ENCODE peak calls at places on chromosomes 6 and 20, in seven cellular contexts. M, P, D, X, V, B and I are unnamed samples. For H3K4me1, the result is how much of the 10 kb centered on the place peaks cover.

GRCh38 chr6:42539135-42539534 is 24.7 kb upstream of the UBR2 start:
- DNase-seq in D (no peak), V (no peak), X (no peak), M (no peak), B (no peak), P (no peak), I (no peak)

GRCh38 chr20:15380770-15381169 is 1043.4 kb upstream of the FLRT3 start:
- DNase-seq in V (no peak), M (no peak), D (no peak), X (no peak), P (no peak), B (no peak), I (no peak)

GRCh38 chr6:99359800-99360199 is 10.3 kb upstream of the FAXC start:
- DNase-seq in V (no peak), X (no peak), D (no peak), P (no peak), M (no peak), B (no peak), I (no peak)

GRCh38 chr20:39623584-39624234 is 661.6 kb downstream of the DHX35 start:
- DNase-seq in M (peak), X (no peak), V (no peak), D (no peak), P (no peak), B (no peak), I (no peak)

GRCh38 chr6:116842374-116842947 is 13.6 kb upstream of the GPRC6A start:
- DNase-seq in V (no peak), B (no peak), X (no peak), M (no peak), P (no peak), D (no peak), I (no peak)

GRCh38 chr6:96836579-96837137 is 619 bp downstream of the GPR63 start:
- DNase-seq in M (peak), V (peak), D (peak), B (no peak), P (peak), X (no peak), I (no peak)

GRCh38 chr6:163687075-163687474 is 272.6 kb downstream of the QKI start:
- DNase-seq in M (no peak), D (no peak), P (no peak), X (no peak), V (no peak), B (no peak), I (no peak)

GRCh38 chr20:24727795-24728194 is 221.3 kb upstream of the CST7 start:
- DNase-seq in X (no peak), B (no peak), P (no peak), V (no peak), M (no peak), D (no peak), I (no peak)

GRCh38 chr6:159074120-159074684 is 29.4 kb upstream of the TAGAP start:
- DNase-seq in B (no peak), V (peak), X (no peak), D (no peak), P (peak), M (no peak), I (peak)

GRCh38 chr6:33183071-33183683 is 9.1 kb downstream of the COL11A2 start:
- DNase-seq in X (no peak), B (no peak), V (no peak), D (no peak), P (no peak), M (no peak), I (no peak)

GRCh38 chr6:53628354-53629119 is 37.0 kb downstream of the KLHL31 start:
- DNase-seq in B (no peak), X (no peak), D (no peak), P (no peak), V (no peak), M (no peak), I (no peak)

GRCh38 chr6:33073431-33073871 is at the start of gene HLA-DPA1:
- DNase-seq in M (no peak), D (peak), X (peak), B (peak), P (peak), V (peak), I (peak)

GRCh38 chr6:152091851-152092341 is 284.4 kb downstream of the ESR1 start:
- DNase-seq in V (no peak), M (no peak), X (no peak), B (no peak), P (peak), D (no peak), I (no peak)

GRCh38 chr6:113674075-113674474 is 183.1 kb upstream of the MARCKS start:
- DNase-seq in B (no peak), V (no peak), D (peak), M (no peak), X (peak), P (no peak), I (no peak)

GRCh38 chr20:21706345-21707195 is 1.1 kb downstream of the PAX1 start:
- DNase-seq in M (no peak), B (no peak), V (no peak), D (no peak), P (no peak), X (no peak), I (no peak)

GRCh38 chr6:16805190-16805860 is 44.1 kb upstream of the ATXN1 start:
- DNase-seq in D (peak), P (no peak), B (no peak), V (no peak), M (no peak), X (no peak), I (no peak)

GRCh38 chr20:64185276-64185900 is 21.1 kb downstream of the MYT1 start:
- DNase-seq in D (no peak), M (no peak), V (no peak), X (no peak), B (no peak), P (no peak), I (no peak)

GRCh38 chr6:25449774-25450173 is 170.6 kb downstream of the CARMIL1 start:
- DNase-seq in M (no peak), B (no peak), P (no peak), D (peak), V (no peak), X (no peak), I (no peak)

GRCh38 chr20:6038256-6038655 is 15.6 kb downstream of the LRRN4 start:
- DNase-seq in B (peak), X (no peak), V (no peak), P (no peak), M (no peak), D (no peak), I (no peak)

GRCh38 chr6:98843274-98844243 is 9.2 kb downstream of the POU3F2 start:
- DNase-seq in B (no peak), P (no peak), V (no peak), D (no peak), X (no peak), M (no peak), I (no peak)

GRCh38 chr20:34636648-34637047 is 40.2 kb downstream of the PIGU start:
- DNase-seq in V (no peak), M (no peak), B (no peak), P (no peak), X (no peak), D (no peak), I (no peak)

GRCh38 chr20:64142546-64142945 is 21.7 kb upstream of the MYT1 start:
- DNase-seq in D (no peak), V (no peak), B (no peak), M (no peak), P (no peak), X (no peak), I (no peak)

GRCh38 chr20:10716855-10717254 is 43.1 kb upstream of the JAG1 start:
- DNase-seq in B (no peak), X (no peak), M (no peak), P (peak), D (no peak), V (no peak), I (no peak)

GRCh38 chr6:113122060-113122459 is 735.1 kb upstream of the MARCKS start:
- DNase-seq in X (no peak), P (peak), B (peak), V (no peak), D (peak), M (no peak), I (peak)

GRCh38 chr6:166259296-166259977 is 48.8 kb downstream of the PRR18 start:
- DNase-seq in D (no peak), P (no peak), X (no peak), V (no peak), B (no peak), M (no peak), I (peak)

GRCh38 chr6:53139841-53140413 is 8.7 kb downstream of the GCM1 start:
- DNase-seq in X (no peak), V (no peak), P (no peak), B (no peak), D (no peak), M (no peak), I (no peak)

GRCh38 chr20:57392512-57393271 is 1.5 kb downstream of the RBM38 start:
- DNase-seq in P (no peak), X (peak), B (peak), M (peak), D (peak), V (no peak), I (peak)

GRCh38 chr6:31907158-31907813 is 5.4 kb upstream of the ZBTB12 start:
- DNase-seq in P (peak), V (peak), M (no peak), B (no peak), D (peak), X (no peak), I (peak)

GRCh38 chr20:51376121-51376520 is 166.4 kb downstream of the NFATC2 start:
- DNase-seq in M (no peak), X (no peak), P (no peak), B (no peak), D (no peak), V (no peak), I (no peak)

GRCh38 chr6:157185171-157185570 is 138.1 kb downstream of the TMEM242 start:
- DNase-seq in M (no peak), X (no peak), B (no peak), P (no peak), D (no peak), V (no peak), I (no peak)

GRCh38 chr6:157186785-157187181 is 136.5 kb downstream of the TMEM242 start:
- DNase-seq in X (no peak), M (no peak), V (no peak), P (no peak), D (no peak), B (no peak), I (no peak)

GRCh38 chr6:157181649-157182048 is 141.7 kb downstream of the TMEM242 start:
- DNase-seq in B (no peak), M (no peak), P (peak), V (no peak), X (no peak), D (no peak), I (no peak)

GRCh38 chr6:157182503-157183254 is 140.6 kb downstream of the TMEM242 start:
- DNase-seq in P (no peak), M (no peak), D (no peak), X (no peak), V (no peak), B (no peak), I (no peak)

DNA sequence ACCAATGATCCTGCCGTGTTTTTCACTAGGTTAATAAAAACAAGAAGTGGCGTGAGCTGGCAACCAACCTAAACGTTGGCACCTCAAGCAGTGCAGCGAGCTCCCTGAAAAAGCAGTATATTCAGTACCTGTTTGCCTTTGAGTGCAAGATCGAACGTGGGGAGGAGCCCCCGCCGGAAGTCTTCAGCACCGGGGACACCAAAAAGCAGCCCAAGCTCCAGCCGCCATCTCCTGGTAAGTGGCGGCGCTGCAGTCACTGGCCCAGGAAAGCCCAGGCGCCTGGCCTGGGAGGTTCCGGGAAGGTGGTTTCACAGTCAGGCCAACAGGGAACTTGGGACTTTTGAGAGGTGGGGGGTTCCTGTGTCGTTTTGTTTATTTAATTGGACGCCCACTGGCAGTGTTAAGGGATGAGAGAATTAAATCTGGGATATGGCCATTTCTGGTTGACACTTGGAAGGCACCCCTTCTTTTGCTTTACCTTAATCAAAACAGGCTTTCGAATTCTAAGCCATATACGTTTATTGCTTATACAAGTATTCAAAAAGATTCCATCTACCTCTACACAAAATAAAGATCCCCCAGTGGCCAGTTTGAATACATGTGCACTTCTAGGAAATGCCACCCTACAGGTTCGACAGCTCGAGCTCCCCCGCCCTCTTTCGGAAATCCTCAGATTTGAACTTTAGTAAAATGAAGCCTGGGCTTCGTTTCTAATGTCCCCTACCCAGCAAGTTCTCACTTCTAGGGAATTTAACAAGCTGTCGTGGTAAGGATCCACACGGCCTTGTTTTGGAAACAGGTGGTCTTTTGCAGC is 138.9 kb downstream of the TMEM242 start:
- DNase-seq in M (peak), X (peak), P (peak), D (peak), V (peak), B (peak), I (peak)
- H3K27ac ChIP-seq in M (no peak), X (peak), P (peak), D (no peak), V (no peak), B (no peak), I (no peak)

GRCh38 chr6:340181-340955 is 48.1 kb downstream of the DUSP22 start:
- DNase-seq in B (no peak), P (no peak), D (no peak), V (no peak), X (no peak), M (no peak), I (no peak)

GRCh38 chr6:342832-343179 is 48.7 kb upstream of the IRF4 start:
- DNase-seq in V (no peak), B (no peak), M (no peak), P (no peak), D (no peak), X (no peak), I (no peak)

GRCh38 chr6:341914-342831 is 49.4 kb upstream of the IRF4 start:
- DNase-seq in B (no peak), P (no peak), D (no peak), V (no peak), M (no peak), X (no peak), I (no peak)

GRCh38 chr6:339480-339879 is 47.2 kb downstream of the DUSP22 start:
- DNase-seq in D (no peak), P (no peak), M (no peak), V (no peak), B (no peak), X (no peak), I (no peak)

GRCh38 chr6:340991-341827 is 48.9 kb downstream of the DUSP22 start:
- DNase-seq in M (no peak), V (no peak), B (peak), X (no peak), D (no peak), P (no peak), I (peak)
- H3K4me1 ChIP-seq in M (under half), V (under half), B (under half), X (under half), D (under half), P (under half), I (under half)

GRCh38 chr6:11753798-11754197 is 24.8 kb downstream of the ADTRP start:
- DNase-seq in M (no peak), X (no peak), P (no peak), B (no peak), D (no peak), V (no peak), I (no peak)

GRCh38 chr6:11752350-11752749 is 26.3 kb downstream of the ADTRP start:
- DNase-seq in M (no peak), X (no peak), P (no peak), D (no peak), V (no peak), B (no peak), I (no peak)

GRCh38 chr6:11747021-11747420 is 31.6 kb downstream of the ADTRP start:
- DNase-seq in P (no peak), B (no peak), M (no peak), D (no peak), V (peak), X (no peak), I (no peak)

GRCh38 chr6:11748591-11748990 is 30.0 kb downstream of the ADTRP start:
- DNase-seq in B (no peak), P (no peak), V (no peak), X (no peak), D (no peak), M (no peak), I (no peak)

GRCh38 chr6:11750682-11751081 is 27.9 kb downstream of the ADTRP start:
- DNase-seq in V (no peak), P (no peak), X (no peak), B (no peak), D (no peak), M (no peak), I (no peak)
- TF ChIP-seq POLR2A in V (no peak), P (no peak), X (no peak), B (no peak), D (no peak), M (no peak), I (no peak)

GRCh38 chr6:43736211-43736786 is 33.7 kb upstream of the VEGFA start:
- DNase-seq in B (no peak), P (no peak), M (no peak), D (no peak), X (no peak), V (no peak), I (no peak)

GRCh38 chr6:43737272-43738081 is 32.5 kb upstream of the VEGFA start:
- DNase-seq in V (no peak), X (no peak), D (no peak), P (no peak), B (peak), M (no peak), I (no peak)

GRCh38 chr6:43735642-43736199 is 34.3 kb upstream of the VEGFA start:
- DNase-seq in P (no peak), V (no peak), B (no peak), D (no peak), M (no peak), X (no peak), I (no peak)

GRCh38 chr6:43738267-43738676 is 31.7 kb upstream of the VEGFA start:
- DNase-seq in M (no peak), P (no peak), D (no peak), V (no peak), B (no peak), X (no peak), I (no peak)

GRCh38 chr6:43736844-43737243 is 33.2 kb upstream of the VEGFA start:
- DNase-seq in M (no peak), B (no peak), X (no peak), P (no peak), V (no peak), D (no peak), I (peak)
- H3K27ac ChIP-seq in M (no peak), B (no peak), X (no peak), P (no peak), V (no peak), D (no peak), I (no peak)

GRCh38 chr6:37111156-37111461 is 58.8 kb upstream of the PIM1 start:
- DNase-seq in B (no peak), V (no peak), X (no peak), D (no peak), P (no peak), M (no peak), I (no peak)
- H3K4me1 ChIP-seq in B (under half), V (under half), X (under half), D (under half), P (under half), M (under half), I (under half)

DNA sequence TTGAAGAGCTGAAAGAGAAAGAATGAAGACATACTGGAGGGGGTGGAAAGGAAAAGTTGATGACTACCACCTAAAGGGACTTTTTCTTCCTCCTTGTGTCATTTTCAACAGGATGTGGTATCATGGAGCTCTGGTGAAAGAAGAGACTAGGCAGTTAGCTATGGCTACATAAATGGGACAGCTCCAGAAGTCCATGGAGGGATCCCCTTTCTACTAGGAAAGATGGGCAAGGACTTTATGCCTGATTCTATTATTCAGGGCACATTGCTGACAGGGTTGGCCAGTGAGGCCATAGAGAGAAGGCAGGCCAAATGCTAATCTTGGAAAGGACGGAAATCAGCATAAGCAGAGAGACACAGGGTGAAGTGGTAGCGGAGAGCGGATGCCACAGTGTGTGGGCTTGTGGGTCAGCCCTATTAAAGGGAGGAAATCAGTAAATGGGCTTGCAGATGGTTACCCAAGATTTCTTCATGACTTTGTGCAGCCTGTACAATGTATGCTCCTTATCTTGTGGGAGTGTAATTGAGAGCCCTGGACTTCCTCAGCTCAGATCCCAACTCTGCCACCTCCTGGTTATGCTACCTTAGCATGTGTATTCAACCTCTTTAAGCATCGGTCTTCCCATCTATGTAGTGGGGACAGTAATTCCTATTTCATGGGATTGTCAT is 77.4 kb upstream of the TMEM170B start:
- DNase-seq in M (no peak), P (peak), D (no peak), B (no peak), X (no peak), V (peak), I (no peak)
- TF ChIP-seq POLR2A in M (no peak), P (no peak), D (no peak), B (no peak), X (no peak), V (no peak), I (no peak)